ENCODE peak calls at places on chromosome 5, in six cellular contexts. D, K, W, J, N and Q are unnamed samples.

GRCh38 chr5:20494706-20495105 is 506.7 kb upstream of the CDH18 start:
- DNase-seq in D (no peak), K (no peak), W (no peak), J (no peak), N (no peak), Q (no peak)

GRCh38 chr5:155728146-155728856 is 598.7 kb upstream of the SGCD start:
- DNase-seq in D (no peak), K (peak), W (no peak), J (peak), N (peak), Q (peak)

GRCh38 chr5:30100148-30100547 is 1093.3 kb upstream of the CDH6 start:
- DNase-seq in D (no peak), K (peak), W (no peak), J (no peak), N (peak), Q (peak)

GRCh38 chr5:144333336-144333920 is 162.8 kb downstream of the KCTD16 start:
- DNase-seq in D (no peak), K (no peak), W (no peak), J (peak), N (no peak), Q (no peak)

GRCh38 chr5:33608476-33609026 is 167.8 kb downstream of the TARS1 start:
- DNase-seq in D (no peak), K (no peak), W (no peak), J (no peak), N (no peak), Q (no peak)

GRCh38 chr5:153818626-153819025 is 220.1 kb downstream of the FAM114A2 start:
- DNase-seq in D (no peak), K (no peak), W (no peak), J (peak), N (peak), Q (no peak)

GRCh38 chr5:31213676-31214638 is 20.5 kb downstream of the CDH6 start:
- DNase-seq in D (no peak), K (no peak), W (no peak), J (no peak), N (no peak), Q (no peak)

GRCh38 chr5:54547711-54548250 is 30.2 kb downstream of the SNX18 start:
- DNase-seq in D (peak), K (peak), W (no peak), J (peak), N (peak), Q (no peak)

GRCh38 chr5:96920956-96921355 is 14.9 kb upstream of the LNPEP start:
- DNase-seq in D (no peak), K (no peak), W (no peak), J (no peak), N (no peak), Q (no peak)

GRCh38 chr5:20157089-20157488 is 169.1 kb upstream of the CDH18 start:
- DNase-seq in D (no peak), K (no peak), W (no peak), J (no peak), N (peak), Q (no peak)

GRCh38 chr5:71882826-71883744 is 164.0 kb downstream of the CARTPT start:
- DNase-seq in D (no peak), K (no peak), W (no peak), J (peak), N (peak), Q (no peak)

GRCh38 chr5:160462167-160462566 is 40.5 kb downstream of the PTTG1 start:
- DNase-seq in D (no peak), K (no peak), W (no peak), J (no peak), N (no peak), Q (no peak)

GRCh38 chr5:19615661-19616060 is 372.3 kb downstream of the CDH18 start:
- DNase-seq in D (no peak), K (no peak), W (no peak), J (peak), N (peak), Q (no peak)

GRCh38 chr5:76715484-76715733 is 517 bp upstream of the F2R start:
- DNase-seq in D (no peak), K (no peak), W (no peak), J (no peak), N (no peak), Q (no peak)

GRCh38 chr5:54009357-54009756 is 301.0 kb downstream of the ARL15 start:
- DNase-seq in D (no peak), K (no peak), W (no peak), J (no peak), N (no peak), Q (no peak)

GRCh38 chr5:150779397-150780179 is 1.0 kb downstream of the SMIM3 start:
- DNase-seq in D (no peak), K (no peak), W (no peak), J (peak), N (peak), Q (no peak)